ENCODE peak calls at places on chromosomes 1 and 21, in four cellular contexts. D is T-helper 2 cell, L is naive B cell, V is KBM-7. O is an unnamed sample.

GRCh38 chr1:64823691-64824476 is 79.0 kb downstream of the RAVER2 start:
- DNase-seq in D (peak), L (peak), V (peak), O (peak)

GRCh38 chr1:20615946-20616345 is 17.3 kb upstream of the PINK1 start:
- DNase-seq in D (no peak), L (no peak), V (no peak), O (no peak)

GRCh38 chr1:197093226-197093887 is 26.3 kb upstream of the F13B start:
- DNase-seq in D (no peak), L (no peak), V (no peak), O (no peak)

GRCh38 chr1:186535388-186536133 is 74.6 kb upstream of the PDC start:
- DNase-seq in D (no peak), L (no peak), V (no peak), O (no peak)

GRCh38 chr1:33195560-33195959 is 13.7 kb upstream of the TRIM62 start:
- DNase-seq in D (no peak), L (no peak), V (no peak), O (no peak)

GRCh38 chr1:53646732-53647131 is 92.2 kb downstream of the GLIS1 start:
- DNase-seq in D (no peak), L (no peak), V (no peak), O (no peak)

GRCh38 chr1:224181453-224181810 is 1.6 kb upstream of the DEGS1 start:
- DNase-seq in D (no peak), L (no peak), V (no peak), O (no peak)

GRCh38 chr1:3664700-3665375 is 12.5 kb downstream of the TP73 start:
- DNase-seq in D (peak), L (no peak), V (no peak), O (no peak)

GRCh38 chr1:110221119-110221518 is 11.0 kb downstream of the KCNC4 start:
- DNase-seq in D (no peak), L (no peak), V (no peak), O (no peak)

GRCh38 chr1:174110053-174110452 is 49.3 kb upstream of the RABGAP1L start:
- DNase-seq in D (no peak), L (peak), V (no peak), O (no peak)

GRCh38 chr1:67747667-67748066 is 62.7 kb downstream of the GADD45A start:
- DNase-seq in D (no peak), L (no peak), V (no peak), O (no peak)

GRCh38 chr1:19179597-19180271 is 30.3 kb downstream of the UBR4 start:
- DNase-seq in D (peak), L (no peak), V (peak), O (peak)

GRCh38 chr21:44960141-44961092 is 20.6 kb downstream of the SLX9 start:
- DNase-seq in D (no peak), L (no peak), V (no peak), O (no peak)

GRCh38 chr1:81681104-81681503 is 119.6 kb upstream of the ADGRL2 start:
- DNase-seq in D (no peak), L (no peak), V (no peak), O (no peak)

GRCh38 chr21:44455524-44456206 is 355 bp downstream of the LRRC3 start:
- DNase-seq in D (peak), L (no peak), V (peak), O (no peak)

GRCh38 chr1:8342325-8342724 is 24.4 kb downstream of the SLC45A1 start:
- DNase-seq in D (no peak), L (no peak), V (no peak), O (no peak)

GRCh38 chr1:1024421-1025415 is 4.8 kb downstream of the AGRN start:
- DNase-seq in D (no peak), L (no peak), V (no peak), O (no peak)

GRCh38 chr1:184176058-184176457 is 124.5 kb downstream of the TSEN15 start:
- DNase-seq in D (no peak), L (no peak), V (no peak), O (no peak)

GRCh38 chr1:157574836-157575235 is 22.5 kb upstream of the FCRL5 start:
- DNase-seq in D (no peak), L (no peak), V (no peak), O (no peak)

GRCh38 chr1:179888071-179888470 is 6.0 kb downstream of the TOR1AIP1 start:
- DNase-seq in D (no peak), L (peak), V (peak), O (peak)

GRCh38 chr1:179447489-179447888 is 81.7 kb downstream of the AXDND1 start:
- DNase-seq in D (peak), L (no peak), V (peak), O (no peak)

GRCh38 chr1:237183963-237184540 is 142.1 kb downstream of the RYR2 start:
- DNase-seq in D (no peak), L (no peak), V (no peak), O (no peak)

GRCh38 chr1:37020653-37021277 is 13.6 kb downstream of the GRIK3 start:
- DNase-seq in D (peak), L (no peak), V (peak), O (no peak)

GRCh38 chr1:225520587-225521227 is 92.9 kb upstream of the LBR start:
- DNase-seq in D (no peak), L (no peak), V (no peak), O (no peak)

O was measured in GF-D8.